ENCODE peak calls at places on chromosomes 4 and X, in ten cellular contexts. R, K, G, Z, L, A, U, Y, H and V are unnamed samples.
A peak's percentile ranks its signal among the peaks of the same experiment; 100 is the strongest.

GRCh38 chr4:145217339-145217738 is 37.0 kb upstream of the OTUD4 start:
- DNase-seq in R (no peak), K (no peak), G (no peak), Z (no peak), L (no peak), A (no peak), U (no peak), Y (no peak), H (no peak), V (no peak)

GRCh38 chrX:11666180-11666579 is 460 bp upstream of the ARHGAP6 start:
- DNase-seq in R (peak; percentile 44), K (no peak), G (no peak), Z (no peak), L (no peak), A (no peak), U (no peak), Y (no peak), H (no peak), V (peak; percentile 17)

GRCh38 chr4:19194672-19195071 is 1057.0 kb upstream of the SLIT2 start:
- DNase-seq in R (no peak), K (no peak), G (no peak), Z (no peak), L (no peak), A (no peak), U (no peak), Y (no peak), H (no peak), V (no peak)

GRCh38 chr4:7808752-7809151 is 130.9 kb downstream of the AFAP1 start:
- DNase-seq in R (no peak), K (no peak), G (no peak), Z (no peak), L (no peak), A (no peak), U (no peak), Y (peak; percentile 93), H (no peak), V (no peak)

GRCh38 chr4:77072195-77072753 is 3.5 kb downstream of the CCNI start:
- DNase-seq in R (no peak), K (no peak), G (no peak), Z (no peak), L (no peak), A (no peak), U (no peak), Y (no peak), H (peak; percentile 39), V (no peak)

GRCh38 chrX:132119283-132119682 is 8.5 kb downstream of the FRMD7 start:
- DNase-seq in R (no peak), K (peak; percentile 74), G (no peak), Z (no peak), L (no peak), A (no peak), U (no peak), Y (no peak), H (no peak), V (no peak)

GRCh38 chr4:11628093-11628725 is 199.5 kb upstream of the HS3ST1 start:
- DNase-seq in R (no peak), K (no peak), G (no peak), Z (no peak), L (no peak), A (no peak), U (no peak), Y (peak; percentile 64), H (no peak), V (no peak)

GRCh38 chr4:88177981-88178632 is 19.7 kb upstream of the ABCG2 start:
- DNase-seq in R (no peak), K (no peak), G (no peak), Z (no peak), L (peak; percentile 32), A (no peak), U (peak; percentile 24), Y (peak; percentile 85), H (no peak), V (no peak)

GRCh38 chr4:113675731-113676707 is 85.5 kb downstream of the CAMK2D start:
- DNase-seq in R (no peak), K (no peak), G (no peak), Z (no peak), L (no peak), A (no peak), U (no peak), Y (peak; percentile 23), H (no peak), V (no peak)

GRCh38 chr4:40305329-40306193 is 29.6 kb upstream of the CHRNA9 start:
- DNase-seq in R (no peak), K (no peak), G (peak; percentile 85), Z (no peak), L (no peak), A (peak; percentile 100), U (peak; percentile 44), Y (no peak), H (no peak), V (no peak)

GRCh38 chr4:77927991-77928925 is 65.6 kb downstream of the MRPL1 start:
- DNase-seq in R (no peak), K (no peak), G (no peak), Z (no peak), L (no peak), A (no peak), U (peak; percentile 23), Y (peak; percentile 68), H (peak; percentile 36), V (no peak)

GRCh38 chr4:137703225-137703624 is 170.9 kb upstream of the PCDH18 start:
- DNase-seq in R (no peak), K (no peak), G (no peak), Z (no peak), L (no peak), A (no peak), U (no peak), Y (no peak), H (no peak), V (no peak)

GRCh38 chr4:98573791-98574190 is 84.6 kb downstream of the TSPAN5 start:
- DNase-seq in R (no peak), K (no peak), G (no peak), Z (no peak), L (no peak), A (no peak), U (no peak), Y (no peak), H (no peak), V (no peak)

GRCh38 chr4:108272046-108272445 is 103.3 kb upstream of the LEF1 start:
- DNase-seq in R (no peak), K (no peak), G (no peak), Z (no peak), L (no peak), A (no peak), U (no peak), Y (peak; percentile 5), H (no peak), V (no peak)

GRCh38 chr4:134668237-134668636 is 466.6 kb upstream of the PABPC4L start:
- DNase-seq in R (no peak), K (no peak), G (no peak), Z (no peak), L (no peak), A (no peak), U (peak; percentile 30), Y (no peak), H (peak; percentile 41), V (no peak)

GRCh38 chrX:40996886-40997530 is 88.2 kb upstream of the USP9X start:
- DNase-seq in R (no peak), K (peak; percentile 34), G (no peak), Z (no peak), L (no peak), A (no peak), U (no peak), Y (peak; percentile 81), H (no peak), V (no peak)

GRCh38 chr4:2806392-2807355 is 13.8 kb downstream of the SH3BP2 start:
- DNase-seq in R (peak; percentile 60), K (no peak), G (peak; percentile 54), Z (peak; percentile 76), L (peak; percentile 71), A (no peak), U (peak; percentile 80), Y (peak; percentile 55), H (peak; percentile 91), V (peak; percentile 79)

GRCh38 chr4:173264245-173264959 is 69.8 kb downstream of the HMGB2 start:
- DNase-seq in R (no peak), K (no peak), G (peak; percentile 52), Z (no peak), L (peak; percentile 26), A (no peak), U (peak; percentile 31), Y (peak; percentile 78), H (peak; percentile 34), V (peak; percentile 48)

DNA sequence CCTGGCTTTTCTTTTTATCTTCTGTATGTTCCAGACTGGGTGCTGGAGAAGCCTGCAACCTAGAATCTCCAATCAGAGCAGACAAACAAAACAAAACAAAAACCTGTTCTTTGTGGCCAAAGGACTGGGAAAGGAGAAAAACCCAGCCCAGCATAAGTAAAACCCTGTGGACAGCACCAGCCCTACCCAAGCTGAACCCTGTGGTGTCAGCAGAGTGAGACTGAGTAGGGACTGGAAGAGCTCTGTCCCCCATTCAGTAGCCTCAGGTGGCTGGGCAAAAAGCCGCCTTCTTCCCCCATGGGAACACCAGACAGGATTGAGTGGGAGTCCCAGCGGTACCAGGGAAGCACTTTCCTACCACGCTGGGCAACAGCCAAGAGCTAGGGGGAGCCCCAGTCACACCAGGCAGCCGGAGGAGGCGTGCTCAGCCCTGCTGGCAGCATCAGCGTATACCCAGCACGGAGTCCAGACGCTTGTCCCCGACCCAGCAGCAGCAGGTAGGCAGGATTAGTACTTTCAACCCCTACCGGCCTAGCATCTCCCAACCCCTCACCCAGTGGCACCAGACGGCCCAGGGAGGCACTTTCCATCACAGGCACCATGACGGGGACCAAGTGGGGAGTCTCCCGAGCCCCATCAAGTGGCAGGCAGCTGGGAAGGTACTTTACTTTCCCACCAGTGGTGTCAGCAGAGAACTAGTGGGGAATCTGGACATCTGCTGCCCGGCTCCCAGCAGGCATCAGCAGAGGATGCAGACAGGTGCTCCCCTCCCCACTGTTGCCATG is 8.6 kb upstream of the JADE3 start:
- DNase-seq in R (peak; percentile 81), K (peak; percentile 94), G (peak; percentile 67), Z (peak; percentile 30), L (peak; percentile 72), A (peak; percentile 48), U (peak; percentile 81), Y (peak; percentile 70), H (peak; percentile 87), V (peak; percentile 81)
- TF ChIP-seq CTCF in R (peak; percentile 61), K (no peak), G (peak; percentile 67), Z (peak; percentile 40), L (peak; percentile 56), A (peak; percentile 67), U (peak; percentile 78), Y (peak; percentile 55), H (no peak), V (peak; percentile 65)

GRCh38 chr4:183071222-183071621 is 27.8 kb upstream of the WWC2 start:
- DNase-seq in R (no peak), K (no peak), G (no peak), Z (no peak), L (no peak), A (no peak), U (no peak), Y (no peak), H (no peak), V (no peak)
- H3K4me3 ChIP-seq in R (no peak overlapping the region), K (no peak overlapping the region), G (no peak overlapping the region), Z (no peak overlapping the region), L (no peak overlapping the region), A (no peak overlapping the region), U (no peak overlapping the region), Y (no peak overlapping the region), H (no peak overlapping the region), V (no peak overlapping the region)

GRCh38 chrX:153673398-153674218 is at the start of gene PNCK:
- DNase-seq in R (no peak), K (peak; percentile 54), G (no peak), Z (no peak), L (no peak), A (no peak), U (no peak), Y (no peak), H (no peak), V (no peak)
- TF ChIP-seq POLR2A in R (no peak), K (no peak), G (no peak), Z (no peak), L (no peak), A (no peak), U (no peak), Y (no peak), H (no peak), V (no peak)

GRCh38 chr4:103011378-103012025 is 8.0 kb downstream of the SLC9B1 start:
- DNase-seq in R (peak; percentile 23), K (peak; percentile 82), G (no peak), Z (no peak), L (no peak), A (no peak), U (peak; percentile 75), Y (peak; percentile 48), H (peak; percentile 75), V (peak; percentile 16)
- TF ChIP-seq CTCF in R (no peak), K (no peak), G (peak; percentile 2), Z (no peak), L (no peak), A (no peak), U (no peak), Y (no peak), H (no peak), V (no peak)